ENCODE peak calls at places on chromosome 5, in ten cellular contexts. One of them, this sample, is unnamed.

GRCh38 chr5:131252824-131253171 is 11.1 kb upstream of the CDC42SE2 start:
- DNase-seq in mesendoderm: no peak
- DNase-seq in H9: no peak
- DNase-seq in psoas muscle: peak
- DNase-seq in HCT116: no peak
- DNase-seq in astrocyte of the spinal cord: no peak
- DNase-seq in nucleus accumbens: no peak
- DNase-seq in 8988T: no peak
- DNase-seq in ecto neural progenitor cell: no peak
- DNase-seq in AG09309: no peak
- DNase-seq in this sample: peak

GRCh38 chr5:81140942-81141341 is 92.2 kb upstream of the CKMT2 start:
- DNase-seq in nucleus accumbens: no peak
- DNase-seq in psoas muscle: no peak
- DNase-seq in astrocyte of the spinal cord: peak
- DNase-seq in H9: no peak
- DNase-seq in mesendoderm: no peak
- DNase-seq in ecto neural progenitor cell: no peak
- DNase-seq in HCT116: no peak
- DNase-seq in 8988T: no peak
- DNase-seq in AG09309: peak
- DNase-seq in this sample: peak

GRCh38 chr5:9335269-9335668 is 210.6 kb downstream of the SEMA5A start:
- DNase-seq in astrocyte of the spinal cord: no peak
- DNase-seq in mesendoderm: no peak
- DNase-seq in AG09309: no peak
- DNase-seq in HCT116: no peak
- DNase-seq in 8988T: no peak
- DNase-seq in nucleus accumbens: no peak
- DNase-seq in ecto neural progenitor cell: no peak
- DNase-seq in H9: no peak
- DNase-seq in psoas muscle: no peak
- DNase-seq in this sample: no peak

GRCh38 chr5:139648205-139649081 is at the start of gene CXXC5:
- DNase-seq in ecto neural progenitor cell: peak
- DNase-seq in mesendoderm: peak
- DNase-seq in AG09309: no peak
- DNase-seq in astrocyte of the spinal cord: peak
- DNase-seq in 8988T: peak
- DNase-seq in HCT116: no peak
- DNase-seq in psoas muscle: peak
- DNase-seq in H9: peak
- DNase-seq in nucleus accumbens: peak
- DNase-seq in this sample: peak

GRCh38 chr5:110105692-110106091 is 416.0 kb downstream of the MAN2A1 start:
- DNase-seq in astrocyte of the spinal cord: peak
- DNase-seq in nucleus accumbens: no peak
- DNase-seq in HCT116: no peak
- DNase-seq in 8988T: no peak
- DNase-seq in ecto neural progenitor cell: no peak
- DNase-seq in mesendoderm: no peak
- DNase-seq in psoas muscle: no peak
- DNase-seq in AG09309: peak
- DNase-seq in H9: no peak
- DNase-seq in this sample: no peak

GRCh38 chr5:163846512-163846911 is 341.1 kb downstream of the MAT2B start:
- DNase-seq in HCT116: no peak
- DNase-seq in AG09309: peak
- DNase-seq in psoas muscle: no peak
- DNase-seq in astrocyte of the spinal cord: peak
- DNase-seq in H9: no peak
- DNase-seq in 8988T: no peak
- DNase-seq in ecto neural progenitor cell: no peak
- DNase-seq in mesendoderm: no peak
- DNase-seq in nucleus accumbens: no peak
- DNase-seq in this sample: no peak

GRCh38 chr5:169223595-169223953 is 77.4 kb downstream of the SLIT3 start:
- DNase-seq in ecto neural progenitor cell: no peak
- DNase-seq in AG09309: peak
- DNase-seq in 8988T: no peak
- DNase-seq in HCT116: no peak
- DNase-seq in nucleus accumbens: no peak
- DNase-seq in H9: no peak
- DNase-seq in psoas muscle: no peak
- DNase-seq in astrocyte of the spinal cord: no peak
- DNase-seq in mesendoderm: no peak
- DNase-seq in this sample: no peak

GRCh38 chr5:170100051-170100943 is 5.4 kb upstream of the FOXI1 start:
- DNase-seq in 8988T: peak
- DNase-seq in mesendoderm: peak
- DNase-seq in astrocyte of the spinal cord: peak
- DNase-seq in H9: peak
- DNase-seq in AG09309: peak
- DNase-seq in nucleus accumbens: peak
- DNase-seq in HCT116: peak
- DNase-seq in psoas muscle: peak
- DNase-seq in ecto neural progenitor cell: peak
- DNase-seq in this sample: peak